ENCODE peak calls at places on chromosomes 2 and 18, in seven cellular contexts. G is upper lobe of right lung; S is GM12891; V is H54; C is NCI-H748 treated with DMSO at 0.1 percent for 48 hours; T is activated T-helper 9 cell treated with anti-CD3 and anti-CD28 coated beads, Interleukin-2, amount 50 U/mL, for 16 hours; L is NCI-H524 treated with DMSO at 0.1 percent for 48 hours. J is an unnamed sample.

GRCh38 chr2:73293534-73294171 is at the start of gene EGR4:
- DNase-seq in G (peak), S (peak), V (peak), C (peak), T (peak), L (no peak), J (peak)

GRCh38 chr2:15298769-15299168 is 262.4 kb downstream of the NBAS start:
- DNase-seq in G (no peak), S (no peak), V (no peak), C (no peak), T (no peak), L (no peak), J (no peak)

GRCh38 chr2:62409442-62409841 is 96.6 kb downstream of the TMEM17 start:
- DNase-seq in G (no peak), S (no peak), V (no peak), C (no peak), T (no peak), L (no peak), J (no peak)

GRCh38 chr2:191638079-191638801 is 39.7 kb upstream of the NABP1 start:
- DNase-seq in G (no peak), S (no peak), V (no peak), C (peak), T (no peak), L (no peak), J (no peak)

GRCh38 chr18:77366725-77367641 is 117.3 kb downstream of the GALR1 start:
- DNase-seq in G (no peak), S (no peak), V (no peak), C (peak), T (no peak), L (peak), J (peak)

GRCh38 chr2:108841506-108841905 is 54.9 kb downstream of the CCDC138 start:
- DNase-seq in G (no peak), S (no peak), V (no peak), C (no peak), T (no peak), L (no peak), J (no peak)

GRCh38 chr2:141038341-141038740 is 1092.5 kb downstream of the LRP1B start:
- DNase-seq in G (no peak), S (no peak), V (no peak), C (no peak), T (no peak), L (no peak), J (no peak)

GRCh38 chr2:223095207-223095606 is 43.2 kb downstream of the KCNE4 start:
- DNase-seq in G (no peak), S (no peak), V (no peak), C (no peak), T (no peak), L (no peak), J (no peak)

GRCh38 chr2:118006861-118007260 is 7.0 kb downstream of the CCDC93 start:
- DNase-seq in G (no peak), S (no peak), V (no peak), C (no peak), T (no peak), L (no peak), J (no peak)

GRCh38 chr2:215966274-215966673 is 47.1 kb downstream of the MREG start:
- DNase-seq in G (no peak), S (no peak), V (no peak), C (no peak), T (no peak), L (no peak), J (no peak)

GRCh38 chr18:24089059-24089458 is 49.8 kb upstream of the CABYR start:
- DNase-seq in G (no peak), S (no peak), V (no peak), C (no peak), T (no peak), L (no peak), J (peak)